ENCODE peak calls at places on chromosome 16, in four cellular contexts. G is fibroblast of lung; Z is stimulated activated CD4-positive, alpha-beta T cell treated with anti-CD3 and anti-CD28 coated beads, Interleukin-1b, Interleukin-23, amount 100 ng/mL, for 48 hours; Q is cardiac fibroblast. E is an unnamed sample.

GRCh38 chr16:47358816-47359215 is 102.0 kb downstream of the ITFG1 start:
- DNase-seq in Z (no peak), Q (no peak), G (peak; percentile 61), E (no peak)

GRCh38 chr16:57889960-57890751 is 80.8 kb downstream of the CNGB1 start:
- DNase-seq in Z (no peak), Q (peak; percentile 69), G (peak; percentile 82), E (no peak)

GRCh38 chr16:30786936-30787612 is at the start of gene ZNF629:
- DNase-seq in Z (no peak), G (peak; percentile 67), Q (peak; percentile 81), E (no peak)

GRCh38 chr16:75402821-75403475 is 30.4 kb downstream of the CFDP1 start:
- DNase-seq in Q (peak; percentile 71), G (peak; percentile 44), Z (no peak), E (no peak)

GRCh38 chr16:27972500-27972899 is 91.0 kb downstream of the GSG1L start:
- DNase-seq in G (peak; percentile 15), Q (peak; percentile 33), Z (peak; percentile 39), E (peak; percentile 14)

GRCh38 chr16:66120656-66121055 is 245.8 kb upstream of the CDH5 start:
- DNase-seq in G (peak; percentile 94), Q (no peak), Z (no peak), E (no peak)

GRCh38 chr16:50568187-50568830 is 20.1 kb downstream of the NKD1 start:
- DNase-seq in Z (no peak), G (no peak), Q (no peak), E (no peak)

GRCh38 chr16:24820522-24820921 is 25.2 kb upstream of the SLC5A11 start:
- DNase-seq in Q (peak; percentile 5), G (no peak), Z (no peak), E (no peak)

GRCh38 chr16:21235199-21235585 is 1.7 kb downstream of the ANKS4B start:
- DNase-seq in G (no peak), Q (no peak), Z (no peak), E (no peak)

GRCh38 chr16:4944333-4945281 is 7.7 kb upstream of the PPL start:
- DNase-seq in Z (no peak), Q (peak; percentile 99), G (peak; percentile 97), E (no peak)

GRCh38 chr16:56983211-56983751 is 6.1 kb upstream of the NLRC5 start:
- DNase-seq in Z (no peak), G (no peak), Q (no peak), E (no peak)

GRCh38 chr16:88744520-88744835 is 38.2 kb downstream of the CTU2 start:
- DNase-seq in G (no peak), Q (no peak), Z (no peak), E (no peak)

GRCh38 chr16:24131294-24131693 is 124.8 kb upstream of the CACNG3 start:
- DNase-seq in Z (no peak), Q (no peak), G (no peak), E (no peak)

GRCh38 chr16:62445909-62446308 is 409.7 kb upstream of the CDH8 start:
- DNase-seq in Z (no peak), G (no peak), Q (no peak), E (no peak)

GRCh38 chr16:2531696-2532493 is 687 bp upstream of the CEMP1 start:
- DNase-seq in G (peak; percentile 95), Q (peak; percentile 98), Z (peak; percentile 97), E (peak; percentile 98)

GRCh38 chr16:814974-815373 is 14.4 kb upstream of the GNG13 start:
- DNase-seq in Z (no peak), G (peak; percentile 71), Q (peak; percentile 11), E (no peak)

GRCh38 chr16:23452221-23452571 is 793 bp downstream of the COG7 start:
- DNase-seq in Z (no peak), G (no peak), Q (no peak), E (no peak)

GRCh38 chr16:78792952-78793351 is 693.5 kb downstream of the WWOX start:
- DNase-seq in Z (no peak), Q (no peak), G (no peak), E (no peak)

GRCh38 chr16:28320023-28320561 is 27.8 kb downstream of the SBK1 start:
- DNase-seq in G (no peak), Q (no peak), Z (no peak), E (no peak)